ENCODE peak calls at places on chromosomes 13 and 19, in ten cellular contexts. E is iris pigment epithelial cell; W is NB4; X is activated T-helper 1 cell treated with anti-CD3 and anti-CD28 coated beads, Interleukin-12 subunit alpha, Interleukin-12 subunit beta, Interleukin-2, Interleukin-4 antibody, amounts not matched to agents 30 ng/mL and 10 ng/mL and 1 ng/mL, durations not matched to agents 14 hours and 24 hours and 36 hours; U is AG09319; H is heart right ventricle; B is HTR-8/SVneo; M is naive thymus-derived CD8-positive, alpha-beta T cell; J is MM.1S; G is amygdala. P is an unnamed sample.

GRCh38 chr13:45481688-45482087 is 16.9 kb downstream of the COG3 start:
- DNase-seq in W (no peak), H (no peak), U (no peak), M (no peak), X (no peak), G (no peak), E (no peak), B (no peak), J (no peak), P (no peak)

GRCh38 chr19:19532806-19533701 is 4.3 kb downstream of the YJEFN3 start:
- DNase-seq in E (no peak), G (no peak), J (no peak), W (peak), X (no peak), B (no peak), H (no peak), M (no peak), U (no peak), P (no peak)

GRCh38 chr13:28375250-28375930 is 119.5 kb downstream of the FLT1 start:
- DNase-seq in W (no peak), G (no peak), E (no peak), H (no peak), J (no peak), B (no peak), M (no peak), X (no peak), U (no peak), P (no peak)

GRCh38 chr13:95388420-95389079 is 87.3 kb upstream of the ABCC4 start:
- DNase-seq in M (no peak), B (no peak), U (no peak), G (no peak), W (peak), E (no peak), H (no peak), X (no peak), J (no peak), P (no peak)

GRCh38 chr13:72754111-72754510 is 26.4 kb downstream of the BORA start:
- DNase-seq in U (no peak), X (no peak), H (no peak), B (no peak), E (no peak), M (no peak), W (no peak), G (no peak), J (no peak), P (no peak)

GRCh38 chr19:47408156-47408938 is 11.0 kb downstream of the MEIS3 start:
- DNase-seq in M (no peak), G (no peak), X (no peak), W (peak), H (no peak), U (no peak), B (no peak), J (no peak), E (no peak), P (no peak)

GRCh38 chr13:28819046-28819747 is 942 bp upstream of the MTUS2 start:
- DNase-seq in W (peak), G (no peak), E (peak), U (no peak), H (no peak), M (no peak), J (peak), X (no peak), B (no peak), P (no peak)

GRCh38 chr19:45779231-45780145 is 2.8 kb downstream of the DMPK start:
- DNase-seq in E (peak), B (no peak), G (no peak), J (peak), M (peak), W (peak), U (no peak), X (peak), H (peak), P (peak)

GRCh38 chr19:16143399-16144215 is at the start of gene HSH2D:
- DNase-seq in M (peak), G (no peak), J (peak), U (no peak), W (peak), B (no peak), X (peak), E (no peak), H (peak), P (peak)

GRCh38 chr13:94967183-94968039 is 255.1 kb upstream of the SOX21 start:
- DNase-seq in E (peak), X (no peak), J (peak), H (no peak), W (peak), M (no peak), G (peak), U (no peak), B (no peak), P (no peak)

GRCh38 chr13:114203536-114203935 is 24.5 kb downstream of the CFAP97D2 start:
- DNase-seq in H (no peak), U (no peak), G (no peak), M (no peak), X (no peak), W (no peak), E (no peak), J (no peak), B (no peak), P (no peak)

GRCh38 chr13:74464656-74465055 is 330.5 kb upstream of the KLF12 start:
- DNase-seq in M (no peak), H (peak), B (no peak), J (no peak), E (no peak), U (no peak), X (no peak), G (no peak), W (no peak), P (no peak)

GRCh38 chr19:18807861-18808331 is 16.8 kb upstream of the COMP start:
- DNase-seq in G (no peak), M (no peak), H (no peak), J (no peak), B (no peak), X (no peak), U (no peak), W (no peak), E (no peak), P (no peak)

GRCh38 chr13:75050419-75051066 is 431.4 kb downstream of the TBC1D4 start:
- DNase-seq in H (no peak), M (no peak), U (peak), B (no peak), E (peak), X (no peak), J (no peak), G (no peak), W (no peak), P (no peak)

GRCh38 chr13:111893071-111893606 is 173.8 kb upstream of the SOX1 start:
- DNase-seq in E (no peak), M (no peak), G (no peak), W (no peak), U (no peak), B (no peak), H (no peak), J (no peak), X (no peak), P (peak)

GRCh38 chr13:44131069-44131614 is 242.5 kb upstream of the SERP2 start:
- DNase-seq in X (no peak), W (no peak), U (no peak), H (no peak), G (no peak), J (no peak), M (no peak), E (no peak), B (no peak), P (no peak)

GRCh38 chr13:66462187-66462586 is 767.9 kb downstream of the PCDH9 start:
- DNase-seq in E (no peak), X (no peak), M (no peak), U (no peak), H (no peak), G (no peak), B (no peak), W (no peak), J (no peak), P (no peak)

GRCh38 chr19:32464279-32464678 is 58.7 kb downstream of the DPY19L3 start:
- DNase-seq in H (no peak), X (no peak), J (peak), U (no peak), M (no peak), W (peak), B (peak), E (peak), G (no peak), P (no peak)

P was measured in heart left ventricle.